ENCODE peak calls at places on chromosomes 1 and 21, in nine cellular contexts. E, G, K, L, P, T, H, V and B are unnamed samples. For H3K9me3, the result is how much of the 10 kb centered on the place peaks cover.

GRCh38 chr1:185648858-185649589 is 85.2 kb upstream of the HMCN1 start:
- DNase-seq in T (no peak), E (no peak), L (no peak), H (no peak), G (no peak), K (no peak), P (no peak), V (no peak), B (no peak)

GRCh38 chr1:161350666-161351065 is 17.0 kb downstream of the CFAP126 start:
- DNase-seq in G (no peak), L (no peak), H (no peak), V (no peak), P (no peak), T (no peak), E (no peak), K (no peak), B (no peak)

GRCh38 chr1:48697066-48697707 is 79.5 kb downstream of the BEND5 start:
- DNase-seq in K (peak), E (peak), H (peak), L (peak), V (no peak), G (peak), P (peak), T (peak), B (peak)

GRCh38 chr1:27235827-27236226 is 1.4 kb downstream of the WDTC1 start:
- DNase-seq in P (no peak), T (no peak), H (no peak), V (no peak), K (no peak), G (peak), E (no peak), L (no peak), B (no peak)

GRCh38 chr1:201013991-201014815 is 9.3 kb downstream of the KIF21B start:
- DNase-seq in T (no peak), P (peak), G (peak), L (no peak), K (no peak), V (no peak), H (no peak), E (no peak), B (no peak)

GRCh38 chr1:221602866-221603265 is 139.0 kb downstream of the DUSP10 start:
- DNase-seq in P (no peak), G (no peak), T (no peak), L (no peak), V (no peak), H (no peak), K (no peak), E (no peak), B (no peak)

GRCh38 chr1:2165636-2166035 is 28.9 kb downstream of the FAAP20 start:
- DNase-seq in H (no peak), E (no peak), V (no peak), T (no peak), L (no peak), K (no peak), P (no peak), G (peak), B (no peak)

GRCh38 chr1:21397813-21398188 is 42.1 kb upstream of the NBPF3 start:
- DNase-seq in K (no peak), P (no peak), E (no peak), V (no peak), G (peak), H (no peak), T (no peak), L (peak), B (no peak)

GRCh38 chr1:248841702-248842395 is 3.8 kb downstream of the ZNF672 start:
- DNase-seq in H (peak), V (no peak), P (peak), K (no peak), L (peak), T (peak), E (no peak), G (peak), B (no peak)

GRCh38 chr1:59748123-59748522 is 66.6 kb upstream of the HOOK1 start:
- DNase-seq in L (no peak), V (no peak), P (no peak), K (no peak), T (no peak), G (no peak), H (no peak), E (no peak), B (no peak)

GRCh38 chr1:15171271-15171908 is 17.8 kb downstream of the TMEM51 start:
- DNase-seq in V (no peak), H (no peak), G (no peak), E (no peak), P (peak), K (no peak), L (no peak), T (no peak), B (no peak)

GRCh38 chr1:2597441-2598328 is 11.1 kb downstream of the PRXL2B start:
- DNase-seq in G (no peak), V (no peak), L (no peak), T (no peak), E (no peak), H (no peak), K (no peak), P (no peak), B (peak)

GRCh38 chr21:42837421-42838211 is 41.7 kb downstream of the WDR4 start:
- DNase-seq in L (no peak), T (no peak), K (no peak), P (no peak), H (peak), V (no peak), G (no peak), E (no peak), B (peak)

GRCh38 chr1:32984090-32984828 is 19.6 kb upstream of the RNF19B start:
- DNase-seq in H (no peak), K (no peak), P (no peak), L (no peak), V (no peak), E (no peak), G (no peak), T (peak), B (no peak)

GRCh38 chr1:107669996-107670395 is 295.0 kb downstream of the VAV3 start:
- DNase-seq in P (peak), E (no peak), V (no peak), K (peak), T (no peak), L (peak), G (no peak), H (no peak), B (peak)

GRCh38 chr1:152408664-152409063 is 5.4 kb downstream of the CRNN start:
- DNase-seq in K (no peak), P (no peak), H (no peak), L (no peak), G (no peak), E (no peak), T (no peak), V (no peak), B (no peak)
- H3K9me3 ChIP-seq in K (under half), P (under half), H (under half), L (under half), G (under half), E (under half), T (under half), V (under half), B (under half)

GRCh38 chr1:165354739-165355138 is 1.8 kb downstream of the LMX1A start:
- DNase-seq in T (no peak), V (no peak), G (peak), E (no peak), P (no peak), K (no peak), H (no peak), L (no peak), B (no peak)
- H3K9me3 ChIP-seq in T (under half), V (under half), G (under half), E (under half), P (under half), K (under half), H (under half), L (under half), B (under half)

GRCh38 chr1:29719253-29719652 is 482.9 kb downstream of the PTPRU start:
- DNase-seq in K (peak), V (no peak), T (no peak), P (no peak), G (no peak), E (no peak), H (no peak), L (no peak), B (no peak)
- H3K9me3 ChIP-seq in K (under half), V (under half), T (under half), P (under half), G (under half), E (under half), H (under half), L (under half), B (under half)

DNA sequence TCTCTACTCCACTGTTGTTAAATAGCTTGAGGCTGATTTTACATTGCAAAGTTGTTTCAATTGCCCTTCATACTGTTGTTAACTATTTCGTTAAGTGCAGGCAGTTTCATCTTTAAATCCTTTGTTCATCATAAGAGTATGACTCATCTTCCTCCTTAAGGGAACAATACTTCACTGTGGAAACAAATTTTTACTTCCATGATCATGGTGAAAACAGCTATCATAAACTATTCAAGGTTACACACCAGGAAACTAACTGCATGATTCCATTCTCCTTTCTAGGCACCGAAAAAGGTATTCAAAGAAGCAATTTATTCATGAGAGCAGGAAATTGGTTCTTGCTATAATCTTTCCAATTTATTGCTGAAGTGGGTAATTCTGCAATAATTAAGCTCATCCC is 593.2 kb downstream of the LRRIQ3 start:
- DNase-seq in E (no peak), V (no peak), K (no peak), T (no peak), P (no peak), G (no peak), H (no peak), L (no peak), B (no peak)
- H3K9me3 ChIP-seq in E (under half), V (under half), K (under half), T (under half), P (under half), G (under half), H (under half), L (under half), B (under half)

DNA sequence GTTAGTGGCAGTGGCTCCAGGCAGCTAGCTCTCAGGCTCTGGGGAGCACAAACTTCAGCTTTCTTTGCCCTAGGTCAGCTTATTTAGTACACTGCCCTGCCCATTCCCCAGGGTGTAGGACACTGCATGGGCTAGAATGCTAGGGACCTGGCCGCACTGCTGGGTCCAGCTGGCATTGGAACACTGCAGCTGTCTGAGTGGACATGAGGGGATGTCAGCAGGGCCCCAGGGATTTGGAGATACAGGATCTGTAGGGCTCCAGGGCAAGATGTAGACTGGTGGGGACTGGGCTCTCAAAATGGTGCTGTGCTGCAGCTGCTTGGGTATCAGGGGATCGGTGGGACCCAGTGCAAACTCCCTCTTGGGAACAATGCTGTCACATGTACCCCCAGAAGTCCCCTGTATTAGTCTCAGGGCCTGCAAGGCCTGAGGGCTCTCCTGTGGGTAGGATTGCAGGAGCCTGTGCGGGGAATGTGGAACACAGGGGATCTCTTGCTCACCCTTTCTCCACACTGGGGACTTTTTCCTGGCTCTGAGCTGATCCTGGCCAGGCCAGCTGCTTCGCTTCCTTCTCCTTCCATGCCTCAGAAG is 25.2 kb upstream of the TTC22 start:
- DNase-seq in T (no peak), V (no peak), K (peak), P (no peak), G (no peak), L (no peak), H (no peak), E (no peak), B (no peak)
- H3K9me3 ChIP-seq in T (under half), V (under half), K (under half), P (under half), G (under half), L (under half), H (under half), E (under half), B (under half)

GRCh38 chr1:38014724-38015424 is 2.3 kb downstream of the UTP11 start:
- DNase-seq in V (no peak), G (no peak), L (no peak), H (peak), E (no peak), K (no peak), P (no peak), T (no peak), B (no peak)
- H3K9me3 ChIP-seq in V (under half), G (under half), L (under half), H (under half), E (under half), K (under half), P (under half), T (under half), B (under half)

GRCh38 chr21:10639123-10639522 is 117.7 kb downstream of the TPTE start:
- DNase-seq in V (no peak), K (no peak), P (no peak), H (no peak), T (no peak), G (no peak), L (no peak), E (no peak), B (peak)
- H3K9me3 ChIP-seq in V (under half), K (under half), P (under half), H (under half), T (under half), G (half or more), L (half or more), E (under half), B (under half)

DNA sequence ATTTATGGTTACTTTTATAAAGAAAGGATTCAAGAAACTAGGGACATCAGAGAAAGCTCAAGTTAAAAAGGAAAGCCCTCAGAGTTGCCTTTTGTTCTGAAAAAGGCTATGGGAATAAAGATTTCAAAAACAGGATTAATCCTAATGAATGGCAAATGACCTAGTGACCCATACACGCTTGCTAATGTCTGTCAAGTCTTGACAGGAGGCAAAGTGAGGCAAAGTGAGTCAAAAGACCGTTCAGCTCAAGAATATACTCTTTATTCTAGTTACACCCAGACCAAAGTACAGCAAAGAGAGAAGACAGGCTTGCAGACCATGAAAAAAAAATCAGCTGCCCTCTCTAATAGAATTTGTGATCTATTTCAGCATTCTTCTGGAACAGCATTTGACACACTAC is 3.5 kb downstream of the ZNF436 start:
- DNase-seq in K (no peak), T (no peak), V (no peak), L (no peak), E (no peak), H (no peak), G (no peak), P (no peak), B (no peak)
- H3K9me3 ChIP-seq in K (under half), T (under half), V (under half), L (under half), E (under half), H (under half), G (under half), P (under half), B (under half)

GRCh38 chr1:89928506-89928905 is 66.4 kb upstream of the ZNF326 start:
- DNase-seq in G (no peak), V (no peak), L (no peak), E (no peak), P (peak), K (no peak), H (no peak), T (no peak), B (no peak)
- H3K9me3 ChIP-seq in G (under half), V (under half), L (under half), E (under half), P (under half), K (under half), H (under half), T (under half), B (under half)